ENCODE peak calls at places on chromosome 7, in nine cellular contexts. W, U, O, Q, Y, M, B, A and T are unnamed samples.

GRCh38 chr7:130144632-130145171 is 60.5 kb downstream of the TMEM209 start:
- DNase-seq in W (no peak), U (peak), O (no peak), Q (no peak), Y (peak), M (no peak), B (no peak), A (no peak), T (peak)

GRCh38 chr7:51228386-51228958 is 88.1 kb downstream of the COBL start:
- DNase-seq in W (no peak), U (no peak), O (no peak), Q (no peak), Y (no peak), M (no peak), B (no peak), A (no peak), T (no peak)

GRCh38 chr7:129536323-129536722 is 34.0 kb downstream of the SMKR1 start:
- DNase-seq in W (no peak), U (no peak), O (no peak), Q (no peak), Y (no peak), M (no peak), B (no peak), A (no peak), T (no peak)

GRCh38 chr7:31370610-31371009 is 30.1 kb upstream of the NEUROD6 start:
- DNase-seq in W (no peak), U (no peak), O (no peak), Q (no peak), Y (no peak), M (no peak), B (no peak), A (no peak), T (no peak)

GRCh38 chr7:155710035-155710434 is 65.6 kb downstream of the RBM33 start:
- DNase-seq in W (no peak), U (no peak), O (no peak), Q (no peak), Y (no peak), M (no peak), B (no peak), A (no peak), T (no peak)

GRCh38 chr7:76069238-76069638 is 21.3 kb downstream of the MDH2 start:
- DNase-seq in W (peak), U (peak), O (peak), Q (no peak), Y (peak), M (peak), B (no peak), A (peak), T (peak)

GRCh38 chr7:33666526-33666925 is 238.8 kb upstream of the BMPER start:
- DNase-seq in W (no peak), U (no peak), O (no peak), Q (no peak), Y (peak), M (no peak), B (no peak), A (no peak), T (no peak)

GRCh38 chr7:134690614-134691504 is 44.2 kb downstream of the BPGM start:
- DNase-seq in W (no peak), U (no peak), O (no peak), Q (no peak), Y (peak), M (no peak), B (no peak), A (no peak), T (peak)

GRCh38 chr7:30765359-30765758 is 5.9 kb upstream of the MINDY4 start:
- DNase-seq in W (no peak), U (no peak), O (no peak), Q (no peak), Y (no peak), M (no peak), B (no peak), A (no peak), T (no peak)

GRCh38 chr7:3861941-3862340 is 560.9 kb downstream of the SDK1 start:
- DNase-seq in W (no peak), U (peak), O (no peak), Q (no peak), Y (peak), M (peak), B (peak), A (no peak), T (peak)

GRCh38 chr7:102321351-102322201 is 34.7 kb downstream of the SPDYE6 start:
- DNase-seq in W (no peak), U (peak), O (peak), Q (no peak), Y (no peak), M (no peak), B (peak), A (no peak), T (no peak)

GRCh38 chr7:139727151-139727705 is 50.6 kb downstream of the HIPK2 start:
- DNase-seq in W (no peak), U (peak), O (no peak), Q (no peak), Y (peak), M (no peak), B (no peak), A (no peak), T (peak)

GRCh38 chr7:74474271-74474865 is 20.7 kb downstream of the GTF2IRD1 start:
- DNase-seq in W (no peak), U (no peak), O (no peak), Q (no peak), Y (no peak), M (no peak), B (no peak), A (no peak), T (no peak)

GRCh38 chr7:106823631-106824030 is 41.5 kb upstream of the PIK3CG start:
- DNase-seq in W (no peak), U (no peak), O (no peak), Q (no peak), Y (peak), M (no peak), B (no peak), A (no peak), T (no peak)

DNA sequence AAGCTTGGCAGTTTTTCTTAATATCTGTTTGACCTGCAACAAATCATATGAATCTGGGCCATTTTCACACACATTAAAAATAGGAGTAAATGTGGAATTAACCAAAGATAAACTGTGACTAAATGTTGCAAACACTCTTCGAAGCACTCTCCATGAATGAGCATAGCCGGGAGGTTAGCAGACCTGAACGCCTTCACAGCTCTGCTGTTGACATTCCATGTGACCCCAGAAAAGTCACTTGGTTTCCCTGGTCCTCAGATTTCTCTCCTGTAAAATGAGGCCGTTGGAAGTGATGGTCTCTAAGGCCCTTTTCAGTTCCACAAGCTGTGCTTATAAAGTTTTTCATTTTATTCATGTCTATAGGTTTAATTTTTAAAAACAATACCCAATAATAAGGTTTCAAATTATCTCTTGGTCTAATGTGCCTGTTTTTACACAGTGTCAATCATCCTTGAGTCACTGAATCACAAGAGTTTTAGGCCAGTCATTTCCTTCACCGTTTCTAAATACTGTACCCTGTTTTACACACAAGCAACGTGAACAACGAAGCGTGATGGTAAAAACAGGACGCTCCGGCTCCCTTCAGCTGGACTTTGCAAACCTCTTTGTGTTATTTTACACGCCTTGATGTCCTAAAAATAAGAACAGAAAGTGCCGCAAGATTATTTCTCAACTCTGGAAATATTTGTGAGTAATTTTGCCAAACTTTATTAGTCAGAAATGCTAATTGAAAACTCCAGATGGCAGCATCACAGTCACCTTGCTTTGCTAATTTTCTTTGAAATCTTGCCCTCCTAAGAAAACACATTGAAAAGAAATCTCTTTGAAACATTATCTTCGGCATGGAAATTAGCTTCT is 38.6 kb upstream of the MET start:
- DNase-seq in W (no peak), U (peak), O (no peak), Q (no peak), Y (peak), M (no peak), B (no peak), A (no peak), T (peak)
- TF ChIP-seq CTCF in W (no peak), U (no peak), O (no peak), Q (no peak), Y (no peak), M (no peak), B (no peak), A (no peak), T (no peak)

DNA sequence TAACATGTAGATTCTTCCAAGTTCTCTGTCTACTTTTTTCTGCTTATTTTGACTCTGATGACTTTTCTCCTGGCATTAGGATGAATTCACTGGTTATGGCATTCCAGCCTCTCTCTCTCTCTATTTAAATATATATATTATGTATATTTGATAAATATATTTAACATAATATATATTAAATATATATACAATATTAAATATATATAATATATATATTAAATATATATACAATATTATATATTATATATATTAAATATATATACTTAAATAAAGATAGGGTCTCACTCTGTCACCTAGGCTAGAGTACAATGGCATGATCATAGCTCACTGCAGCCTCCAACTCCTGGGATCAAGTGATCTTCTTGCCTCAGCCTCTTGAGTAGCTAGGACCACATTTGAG is 60.7 kb downstream of the ZNF783 start:
- DNase-seq in W (no peak), U (no peak), O (no peak), Q (no peak), Y (no peak), M (no peak), B (no peak), A (no peak), T (no peak)
- H3K4me3 ChIP-seq in W (no peak), U (no peak), O (no peak), Q (no peak), Y (no peak), M (no peak), B (no peak), A (no peak), T (no peak)

GRCh38 chr7:131753620-131754222 is 197.3 kb upstream of the PODXL start:
- DNase-seq in W (no peak), U (peak), O (peak), Q (peak), Y (no peak), M (no peak), B (no peak), A (no peak), T (no peak)
- TF ChIP-seq CTCF in W (peak), U (peak), O (peak), Q (peak), Y (peak), M (peak), B (no peak), A (no peak), T (peak)

DNA sequence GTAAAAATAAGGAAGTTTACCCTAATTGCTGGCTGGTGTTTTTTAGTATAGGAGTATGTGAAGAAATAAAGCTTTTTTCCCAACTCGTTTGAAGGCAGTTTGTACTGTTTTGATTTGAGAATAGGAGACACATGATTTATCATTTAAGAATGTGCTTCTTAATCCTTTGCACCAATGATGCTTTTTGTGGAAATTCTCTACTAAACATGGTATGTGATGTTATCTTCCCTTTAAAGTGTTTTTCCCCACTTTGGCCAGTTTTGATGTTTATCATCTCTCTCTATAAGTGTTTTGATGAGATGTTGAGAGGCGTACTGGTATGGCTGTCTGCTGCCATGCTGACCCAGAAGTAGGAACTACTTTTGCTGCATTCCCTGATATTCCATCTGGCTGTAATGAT is 85.1 kb downstream of the SUGCT start:
- DNase-seq in W (no peak), U (peak), O (no peak), Q (no peak), Y (peak), M (no peak), B (no peak), A (no peak), T (no peak)
- H3K4me3 ChIP-seq in W (no peak), U (no peak), O (no peak), Q (no peak), Y (no peak), M (no peak), B (no peak), A (no peak), T (no peak)

GRCh38 chr7:81776972-81777371 is 7.1 kb upstream of the HGF start:
- DNase-seq in W (no peak), U (no peak), O (no peak), Q (no peak), Y (no peak), M (no peak), B (no peak), A (no peak), T (no peak)
- TF ChIP-seq CTCF in W (no peak), U (no peak), O (peak), Q (peak), Y (no peak), M (no peak), B (no peak), A (no peak), T (no peak)

GRCh38 chr7:11192506-11192905 is 218.8 kb downstream of the PHF14 start:
- DNase-seq in W (no peak), U (peak), O (no peak), Q (no peak), Y (no peak), M (no peak), B (no peak), A (no peak), T (no peak)
- H3K4me3 ChIP-seq in W (peak), U (peak), O (no peak), Q (no peak), Y (no peak), M (peak), B (peak), A (no peak), T (no peak)

GRCh38 chr7:21548491-21548890 is 5.7 kb downstream of the DNAH11 start:
- DNase-seq in W (no peak), U (no peak), O (no peak), Q (no peak), Y (peak), M (no peak), B (no peak), A (no peak), T (no peak)

GRCh38 chr7:21550076-21550475 is 7.2 kb downstream of the DNAH11 start:
- DNase-seq in W (no peak), U (no peak), O (no peak), Q (no peak), Y (no peak), M (no peak), B (no peak), A (no peak), T (no peak)

GRCh38 chr7:21547511-21547910 is 4.7 kb downstream of the DNAH11 start:
- DNase-seq in W (no peak), U (peak), O (no peak), Q (no peak), Y (no peak), M (no peak), B (no peak), A (no peak), T (no peak)

GRCh38 chr7:21550821-21551531 is 8.1 kb downstream of the DNAH11 start:
- DNase-seq in W (no peak), U (no peak), O (peak), Q (no peak), Y (peak), M (no peak), B (no peak), A (no peak), T (no peak)
- TF ChIP-seq CTCF in W (no peak), U (no peak), O (peak), Q (peak), Y (no peak), M (no peak), B (no peak), A (no peak), T (no peak)